ENCODE peak calls at places on chromosomes 16 and 17, in seven cellular contexts. L is stimulated activated CD8-positive, alpha-beta memory T cell treated with anti-CD3 and anti-CD28 coated beads, Interleukin-4, amount 100 ng/mL, for 4 hours; A is nucleus accumbens; D is KG1; Q is islet precursor cell; C is posterior cingulate gyrus; I is fibroblast of lung. X is an unnamed sample.

GRCh38 chr17:74521701-74522201 is 9.5 kb downstream of the CD300LB start:
- DNase-seq in L (no peak), A (no peak), D (peak; percentile 70), Q (peak; percentile 47), C (no peak), I (no peak), X (no peak)

GRCh38 chr17:705011-705410 is 9.6 kb downstream of the VPS53 start:
- DNase-seq in L (no peak), A (no peak), D (no peak), Q (no peak), C (no peak), I (no peak), X (no peak)

GRCh38 chr17:51391992-51392654 is 131.8 kb downstream of the UTP18 start:
- DNase-seq in L (no peak), A (no peak), D (no peak), Q (peak; percentile 98), C (no peak), I (no peak), X (no peak)

GRCh38 chr16:10655415-10655977 is 39.2 kb downstream of the TEKT5 start:
- DNase-seq in L (no peak), A (no peak), D (no peak), Q (no peak), C (no peak), I (no peak), X (no peak)

GRCh38 chr17:74213897-74214386 is 571 bp downstream of the TTYH2 start:
- DNase-seq in L (no peak), A (no peak), D (peak; percentile 11), Q (no peak), C (peak; percentile 40), I (no peak), X (no peak)

GRCh38 chr17:56867948-56868376 is 34.0 kb downstream of the DGKE start:
- DNase-seq in L (no peak), A (no peak), D (no peak), Q (peak; percentile 94), C (no peak), I (peak; percentile 30), X (no peak)

GRCh38 chr17:27349540-27350021 is 55.7 kb downstream of the WSB1 start:
- DNase-seq in L (no peak), A (no peak), D (no peak), Q (peak; percentile 89), C (no peak), I (no peak), X (no peak)

GRCh38 chr17:37065486-37066321 is 117.0 kb downstream of the AATF start:
- DNase-seq in L (no peak), A (no peak), D (no peak), Q (peak; percentile 66), C (no peak), I (no peak), X (no peak)

GRCh38 chr16:1763521-1764511 is 7.5 kb downstream of the NME3 start:
- DNase-seq in L (no peak), A (no peak), D (no peak), Q (peak; percentile 88), C (no peak), I (peak; percentile 35), X (no peak)

GRCh38 chr17:76501018-76501826 is at the start of gene RHBDF2:
- DNase-seq in L (peak; percentile 94), A (no peak), D (peak; percentile 63), Q (peak; percentile 96), C (peak; percentile 75), I (peak; percentile 70), X (peak; percentile 94)

GRCh38 chr17:35295686-35296085 is 52.8 kb downstream of the SLFN5 start:
- DNase-seq in L (no peak), A (no peak), D (no peak), Q (no peak), C (no peak), I (no peak), X (no peak)

GRCh38 chr17:39903158-39903884 is 15.1 kb downstream of the GSDMB start:
- DNase-seq in L (no peak), A (no peak), D (peak; percentile 39), Q (no peak), C (no peak), I (no peak), X (no peak)

GRCh38 chr17:34487616-34488015 is 91.8 kb upstream of the TMEM132E start:
- DNase-seq in L (no peak), A (no peak), D (no peak), Q (peak; percentile 66), C (no peak), I (no peak), X (no peak)

GRCh38 chr17:27322690-27323508 is 29.0 kb downstream of the WSB1 start:
- DNase-seq in L (no peak), A (no peak), D (no peak), Q (no peak), C (no peak), I (no peak), X (no peak)